ENCODE peak calls at places on chromosomes 7 and 10, in four cellular contexts. One of them, this sample, is unnamed.

GRCh38 chr10:130179640-130180039 is 43.4 kb downstream of the GLRX3 start:
- DNase-seq in IMR-90: peak
- DNase-seq in K562: peak
- DNase-seq in endothelial cell of umbilical vein: peak
- DNase-seq in this sample: no peak

GRCh38 chr10:25522294-25522693 is 347.5 kb downstream of the GPR158 start:
- DNase-seq in IMR-90: no peak
- DNase-seq in K562: no peak
- DNase-seq in endothelial cell of umbilical vein: peak
- DNase-seq in this sample: no peak

GRCh38 chr10:70889291-70889690 is 926 bp upstream of the PCBD1 start:
- DNase-seq in IMR-90: no peak
- DNase-seq in K562: no peak
- DNase-seq in endothelial cell of umbilical vein: no peak
- DNase-seq in this sample: no peak

GRCh38 chr7:29385214-29385613 is 178.4 kb upstream of the PRR15 start:
- DNase-seq in IMR-90: no peak
- DNase-seq in K562: no peak
- DNase-seq in endothelial cell of umbilical vein: no peak
- DNase-seq in this sample: no peak

GRCh38 chr10:31320598-31321211 is 1.7 kb downstream of the ZEB1 start:
- DNase-seq in IMR-90: peak
- DNase-seq in K562: peak
- DNase-seq in endothelial cell of umbilical vein: peak
- DNase-seq in this sample: no peak

GRCh38 chr7:71594746-71595145 is 462.8 kb downstream of the GALNT17 start:
- DNase-seq in IMR-90: no peak
- DNase-seq in K562: no peak
- DNase-seq in endothelial cell of umbilical vein: no peak
- DNase-seq in this sample: no peak

GRCh38 chr7:116522247-116522646 is 2.6 kb upstream of the CAV1 start:
- DNase-seq in IMR-90: peak
- DNase-seq in K562: no peak
- DNase-seq in endothelial cell of umbilical vein: peak
- DNase-seq in this sample: no peak

GRCh38 chr10:124724279-124725027 is 19.7 kb downstream of the FAM53B start:
- DNase-seq in IMR-90: no peak
- DNase-seq in K562: no peak
- DNase-seq in endothelial cell of umbilical vein: no peak
- DNase-seq in this sample: no peak

GRCh38 chr7:106774768-106775551 is 90.1 kb upstream of the PIK3CG start:
- DNase-seq in IMR-90: peak
- DNase-seq in K562: peak
- DNase-seq in endothelial cell of umbilical vein: peak
- DNase-seq in this sample: no peak

GRCh38 chr10:122279725-122280141 is 8.6 kb downstream of the BTBD16 start:
- DNase-seq in IMR-90: peak
- DNase-seq in K562: peak
- DNase-seq in endothelial cell of umbilical vein: peak
- DNase-seq in this sample: no peak

GRCh38 chr10:33189373-33189772 is 145.1 kb downstream of the NRP1 start:
- DNase-seq in IMR-90: no peak
- DNase-seq in K562: no peak
- DNase-seq in endothelial cell of umbilical vein: no peak
- DNase-seq in this sample: no peak

GRCh38 chr10:1127629-1128028 is 71.4 kb downstream of the WDR37 start:
- DNase-seq in IMR-90: no peak
- DNase-seq in K562: no peak
- DNase-seq in endothelial cell of umbilical vein: no peak
- DNase-seq in this sample: no peak

GRCh38 chr7:133850497-133851070 is 276.6 kb upstream of the LRGUK start:
- DNase-seq in IMR-90: no peak
- DNase-seq in K562: no peak
- DNase-seq in endothelial cell of umbilical vein: peak
- DNase-seq in this sample: no peak

GRCh38 chr7:33130184-33130583 is 820 bp downstream of the BBS9 start:
- DNase-seq in IMR-90: peak
- DNase-seq in K562: no peak
- DNase-seq in endothelial cell of umbilical vein: peak
- DNase-seq in this sample: no peak

GRCh38 chr7:52851547-52851946 is 183.9 kb upstream of the POM121L12 start:
- DNase-seq in IMR-90: no peak
- DNase-seq in K562: no peak
- DNase-seq in endothelial cell of umbilical vein: no peak
- DNase-seq in this sample: no peak

GRCh38 chr7:91375378-91375777 is 111.1 kb downstream of the FZD1 start:
- DNase-seq in IMR-90: no peak
- DNase-seq in K562: no peak
- DNase-seq in endothelial cell of umbilical vein: no peak
- DNase-seq in this sample: no peak

GRCh38 chr7:74480861-74481417 is 27.2 kb downstream of the GTF2IRD1 start:
- DNase-seq in IMR-90: peak
- DNase-seq in K562: no peak
- DNase-seq in endothelial cell of umbilical vein: peak
- DNase-seq in this sample: no peak

GRCh38 chr10:69056536-69057260 is 31.2 kb upstream of the SRGN start:
- DNase-seq in IMR-90: no peak
- DNase-seq in K562: no peak
- DNase-seq in endothelial cell of umbilical vein: no peak
- DNase-seq in this sample: no peak

GRCh38 chr10:30098624-30099023 is 39.2 kb upstream of the JCAD start:
- DNase-seq in IMR-90: peak
- DNase-seq in K562: no peak
- DNase-seq in endothelial cell of umbilical vein: peak
- DNase-seq in this sample: no peak

GRCh38 chr7:137754076-137754851 is 92.5 kb downstream of the DGKI start:
- DNase-seq in IMR-90: peak
- DNase-seq in K562: no peak
- DNase-seq in endothelial cell of umbilical vein: no peak
- DNase-seq in this sample: peak

GRCh38 chr7:46651561-46652088 is 730.6 kb upstream of the IGFBP3 start:
- DNase-seq in IMR-90: no peak
- DNase-seq in K562: no peak
- DNase-seq in endothelial cell of umbilical vein: no peak
- DNase-seq in this sample: peak

GRCh38 chr7:29723599-29723998 is 82.7 kb upstream of the WIPF3 start:
- DNase-seq in IMR-90: peak
- DNase-seq in K562: no peak
- DNase-seq in endothelial cell of umbilical vein: peak
- DNase-seq in this sample: no peak

GRCh38 chr7:154917214-154918160 is 85.4 kb downstream of the PAXIP1 start:
- DNase-seq in IMR-90: no peak
- DNase-seq in K562: no peak
- DNase-seq in endothelial cell of umbilical vein: no peak
- DNase-seq in this sample: no peak
- TF ChIP-seq FOS in IMR-90: no peak
- TF ChIP-seq FOS in K562: no peak
- TF ChIP-seq FOS in endothelial cell of umbilical vein: no peak
- TF ChIP-seq FOS in this sample: no peak

GRCh38 chr7:120860151-120860550 is 2.2 kb upstream of the TSPAN12 start:
- DNase-seq in IMR-90: no peak
- DNase-seq in K562: no peak
- DNase-seq in endothelial cell of umbilical vein: no peak
- DNase-seq in this sample: no peak
- TF ChIP-seq FOS in IMR-90: no peak
- TF ChIP-seq FOS in K562: no peak
- TF ChIP-seq FOS in endothelial cell of umbilical vein: no peak
- TF ChIP-seq FOS in this sample: no peak

GRCh38 chr10:88428442-88428841 is 154.7 kb downstream of the RNLS start:
- DNase-seq in IMR-90: no peak
- DNase-seq in K562: no peak
- DNase-seq in endothelial cell of umbilical vein: no peak
- DNase-seq in this sample: no peak
- TF ChIP-seq FOS in IMR-90: no peak
- TF ChIP-seq FOS in K562: no peak
- TF ChIP-seq FOS in endothelial cell of umbilical vein: no peak
- TF ChIP-seq FOS in this sample: no peak

DNA sequence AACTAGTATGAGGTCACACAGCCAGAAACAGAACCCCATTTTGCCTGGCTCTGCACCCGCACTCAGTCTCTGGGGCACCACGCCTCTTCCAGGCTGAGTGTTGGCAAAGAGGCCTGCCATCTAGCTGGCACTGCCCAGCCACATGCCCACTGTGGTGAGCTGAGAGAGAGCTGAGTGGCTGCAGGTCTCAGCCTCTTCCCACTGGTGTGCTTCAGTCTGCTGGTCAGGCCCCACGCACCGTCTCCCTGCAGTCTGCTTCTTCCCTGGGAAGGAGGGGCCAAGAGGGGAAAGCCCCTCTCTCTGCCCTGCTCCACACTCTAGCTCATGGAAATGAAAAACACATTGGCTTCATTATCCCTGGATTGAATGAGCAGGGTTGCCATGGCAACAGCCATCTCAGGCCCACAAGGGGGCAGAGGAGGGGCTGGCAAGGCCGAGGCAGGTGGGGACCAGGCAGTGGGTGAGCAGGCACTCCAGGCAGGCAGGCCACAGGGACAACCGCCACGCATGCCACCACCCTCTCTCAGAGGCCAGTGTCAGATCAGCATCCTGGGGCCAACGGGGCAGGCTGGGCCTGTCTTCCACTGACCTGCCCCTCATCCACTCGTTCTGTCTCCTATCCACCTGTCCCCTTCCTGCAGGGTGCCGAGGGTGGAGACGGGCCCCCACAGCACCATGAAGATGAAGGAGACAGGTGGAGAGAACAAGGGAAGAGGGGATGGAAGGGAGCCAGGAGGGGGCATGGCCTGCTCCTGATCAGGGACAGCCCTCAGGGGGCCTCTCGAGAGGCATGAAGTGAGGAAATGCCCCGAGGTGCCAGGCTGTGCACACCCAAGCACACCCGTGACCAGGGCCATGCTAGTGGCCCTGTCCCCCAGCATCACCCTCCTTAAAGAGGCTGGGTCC is 110.9 kb downstream of the ZMIZ1 start:
- DNase-seq in IMR-90: no peak
- DNase-seq in K562: peak
- DNase-seq in endothelial cell of umbilical vein: peak
- DNase-seq in this sample: no peak
- TF ChIP-seq FOS in IMR-90: no peak
- TF ChIP-seq FOS in K562: no peak
- TF ChIP-seq FOS in endothelial cell of umbilical vein: no peak
- TF ChIP-seq FOS in this sample: no peak

GRCh38 chr7:277228-277627 is 12.7 kb upstream of the FOXL3 start:
- DNase-seq in IMR-90: no peak
- DNase-seq in K562: no peak
- DNase-seq in endothelial cell of umbilical vein: no peak
- DNase-seq in this sample: no peak
- TF ChIP-seq FOS in IMR-90: no peak
- TF ChIP-seq FOS in K562: no peak
- TF ChIP-seq FOS in endothelial cell of umbilical vein: no peak
- TF ChIP-seq FOS in this sample: no peak

GRCh38 chr10:88693392-88694020 is 12.5 kb upstream of the LIPK start:
- DNase-seq in IMR-90: no peak
- DNase-seq in K562: peak
- DNase-seq in endothelial cell of umbilical vein: peak
- DNase-seq in this sample: no peak
- TF ChIP-seq FOS in IMR-90: no peak
- TF ChIP-seq FOS in K562: no peak
- TF ChIP-seq FOS in endothelial cell of umbilical vein: no peak
- TF ChIP-seq FOS in this sample: no peak

GRCh38 chr10:10826125-10826524 is 191.5 kb upstream of the CELF2 start:
- DNase-seq in IMR-90: peak
- DNase-seq in K562: no peak
- DNase-seq in endothelial cell of umbilical vein: peak
- DNase-seq in this sample: no peak
- TF ChIP-seq FOS in IMR-90: peak
- TF ChIP-seq FOS in K562: no peak
- TF ChIP-seq FOS in endothelial cell of umbilical vein: peak
- TF ChIP-seq FOS in this sample: no peak

DNA sequence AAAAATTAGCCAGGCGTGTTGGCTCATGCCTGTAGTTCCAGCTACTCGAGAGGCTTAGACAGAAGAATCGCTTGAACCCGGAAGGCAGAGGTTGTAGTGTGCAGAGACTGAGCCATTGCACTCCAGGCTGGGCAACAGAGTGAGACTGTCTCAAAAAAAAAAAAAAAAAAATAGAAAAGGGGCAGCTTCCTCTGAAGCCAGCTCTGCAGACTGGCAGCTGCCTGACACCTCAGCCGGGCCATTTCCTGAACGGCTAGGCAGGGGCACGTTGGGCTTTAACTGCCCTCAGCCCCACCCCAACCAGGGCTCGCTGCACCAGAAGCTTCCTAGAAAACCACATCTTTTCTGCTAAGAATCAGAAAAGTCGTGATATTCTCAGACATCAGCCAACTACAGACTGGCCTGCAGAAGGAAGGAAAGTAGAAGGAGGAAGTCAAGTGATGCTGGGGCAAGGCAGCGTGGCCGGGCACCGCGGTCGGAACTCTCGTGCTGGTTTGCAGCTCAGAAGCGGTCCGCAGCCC is 38.0 kb downstream of the PRKAG2 start:
- DNase-seq in IMR-90: no peak
- DNase-seq in K562: no peak
- DNase-seq in endothelial cell of umbilical vein: no peak
- DNase-seq in this sample: peak
- TF ChIP-seq FOS in IMR-90: no peak
- TF ChIP-seq FOS in K562: no peak
- TF ChIP-seq FOS in endothelial cell of umbilical vein: no peak
- TF ChIP-seq FOS in this sample: no peak

DNA sequence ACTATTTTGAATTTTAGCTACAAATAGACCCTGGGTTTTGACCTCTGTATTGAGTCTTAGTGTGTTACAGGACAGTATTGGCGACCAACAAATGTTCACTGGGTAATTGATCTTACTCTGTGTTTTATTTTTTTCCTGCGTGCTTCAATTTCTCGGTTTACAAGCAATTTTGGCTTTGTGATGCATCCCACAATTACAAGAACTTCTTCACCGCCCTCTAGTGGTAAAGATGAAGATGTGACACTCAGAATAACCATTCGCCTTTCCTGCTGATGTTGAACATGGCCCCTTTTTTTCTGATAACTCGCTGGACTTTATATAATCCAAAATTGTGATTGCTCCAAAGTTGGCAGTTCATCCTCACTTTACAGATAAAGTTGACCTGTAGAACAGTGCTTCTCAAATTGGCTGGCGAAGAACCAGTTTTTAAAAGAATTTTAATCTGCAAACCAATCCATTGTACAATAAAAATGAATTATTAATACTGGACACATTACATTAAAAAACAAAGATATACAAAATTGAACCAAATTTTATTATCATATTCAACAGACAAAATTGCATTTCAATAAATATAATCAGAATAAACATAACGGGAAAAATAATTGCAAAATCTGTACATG is 20.2 kb upstream of the SMC3 start:
- DNase-seq in IMR-90: peak
- DNase-seq in K562: peak
- DNase-seq in endothelial cell of umbilical vein: peak
- DNase-seq in this sample: no peak
- TF ChIP-seq FOS in IMR-90: no peak
- TF ChIP-seq FOS in K562: no peak
- TF ChIP-seq FOS in endothelial cell of umbilical vein: no peak
- TF ChIP-seq FOS in this sample: no peak

This sample was measured in GM12878.